ENCODE peak calls at places on chromosomes 11 and 22, in four cellular contexts. Q is GM12865, C is fibroblast of lung, N is uterus. X is an unnamed sample.

GRCh38 chr11:114262681-114263509 is 33.3 kb upstream of the NNMT start:
- DNase-seq in C (peak; percentile 69), N (no peak), Q (no peak), X (peak; percentile 35)

GRCh38 chr11:41456288-41456687 is 3.2 kb downstream of the LRRC4C start:
- DNase-seq in N (no peak), C (no peak), Q (no peak), X (no peak)

GRCh38 chr22:49076300-49077035 is 751.2 kb downstream of the BRD1 start:
- DNase-seq in Q (no peak), N (no peak), C (no peak), X (no peak)

GRCh38 chr11:60161766-60162165 is 21.1 kb downstream of the MS4A6A start:
- DNase-seq in N (no peak), C (no peak), Q (no peak), X (no peak)

GRCh38 chr22:48099671-48100070 is 1337.2 kb downstream of the TBC1D22A start:
- DNase-seq in C (no peak), Q (no peak), N (peak; percentile 5), X (no peak)

GRCh38 chr11:124751741-124752470 is at the start of gene VSIG2:
- DNase-seq in N (no peak), Q (no peak), C (no peak), X (no peak)

GRCh38 chr11:60987577-60988277 is 16.2 kb downstream of the CD6 start:
- DNase-seq in Q (no peak), C (no peak), N (peak; percentile 3), X (no peak)

GRCh38 chr11:111541209-111542061 is 915 bp downstream of the LAYN start:
- DNase-seq in Q (no peak), N (peak; percentile 62), C (peak; percentile 51), X (no peak)

GRCh38 chr22:38138961-38139360 is 28.5 kb upstream of the BAIAP2L2 start:
- DNase-seq in N (no peak), Q (no peak), C (no peak), X (no peak)

GRCh38 chr22:43887391-43887790 is 4.4 kb downstream of the PNPLA5 start:
- DNase-seq in C (no peak), Q (no peak), N (no peak), X (no peak)

GRCh38 chr11:7893792-7894191 is 37.3 kb downstream of the OR10A6 start:
- DNase-seq in N (no peak), C (no peak), Q (no peak), X (no peak)

GRCh38 chr22:20243545-20244249 is 24.4 kb downstream of the RTN4R start:
- DNase-seq in C (peak; percentile 67), Q (peak; percentile 61), N (peak; percentile 84), X (peak; percentile 93)

GRCh38 chr22:36125434-36125833 is 35.1 kb downstream of the APOL3 start:
- DNase-seq in Q (no peak), C (no peak), N (no peak), X (no peak)

GRCh38 chr11:102592634-102593581 is 32.2 kb downstream of the MMP20 start:
- DNase-seq in C (peak; percentile 33), N (no peak), Q (peak; percentile 44), X (peak; percentile 34)

GRCh38 chr22:39384750-39385480 is 14.7 kb upstream of the TAB1 start:
- DNase-seq in Q (peak; percentile 53), N (no peak), C (peak; percentile 22), X (no peak)

GRCh38 chr11:614091-614582 is 1.6 kb downstream of the IRF7 start:
- DNase-seq in C (no peak), Q (no peak), N (peak; percentile 22), X (no peak)
- H3K4me3 ChIP-seq in C (no peak overlapping the region), Q (peak overlapping the region; percentile 69), N (no peak overlapping the region), X (no peak overlapping the region)

DNA sequence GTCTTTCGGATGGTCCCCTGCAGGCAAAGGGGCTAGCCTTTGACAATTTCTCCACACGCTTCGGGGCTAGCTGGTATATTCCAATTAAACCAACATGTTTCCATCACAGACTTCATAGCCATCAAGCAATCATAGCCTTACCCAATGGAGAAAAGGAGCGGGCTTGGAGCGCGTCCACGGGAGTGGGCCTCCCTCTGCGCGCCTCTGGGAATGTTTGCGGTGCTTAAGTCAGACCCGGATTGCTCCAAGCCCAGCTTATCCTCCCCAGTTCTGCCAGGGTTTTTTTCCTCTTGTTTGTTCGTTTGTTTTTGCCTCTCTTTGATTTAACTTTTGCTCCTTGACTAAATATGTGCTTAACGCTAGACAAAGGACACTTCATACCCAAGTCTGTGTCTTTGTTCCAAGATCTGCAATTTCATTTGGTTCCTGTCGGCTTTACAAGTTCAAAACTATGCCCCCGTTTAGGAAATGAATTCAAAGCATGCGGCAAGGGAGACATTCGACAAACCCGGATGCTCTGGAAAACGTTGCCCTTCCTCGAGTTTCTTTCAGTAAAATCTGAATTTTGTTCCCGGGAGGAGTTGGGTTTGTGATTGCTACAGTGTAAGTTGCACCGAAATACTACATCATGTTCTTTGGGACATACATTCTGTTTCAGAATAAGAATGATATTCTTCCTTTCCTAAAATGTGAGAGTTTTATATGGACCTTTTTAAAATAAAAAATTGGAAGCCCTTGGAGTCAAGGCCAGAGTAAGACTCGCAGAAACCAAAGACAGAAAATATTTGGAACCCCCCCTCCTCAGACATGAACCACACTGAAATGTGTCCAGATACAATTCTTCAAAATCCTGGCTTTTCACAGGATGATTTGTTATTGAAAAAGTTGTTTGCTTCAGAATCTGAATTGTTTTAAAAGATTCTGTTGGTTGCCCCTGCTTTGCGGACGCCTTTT is 900 bp upstream of the GLB1L2 start:
- DNase-seq in Q (no peak), N (no peak), C (no peak), X (no peak)
- H3K4me3 ChIP-seq in Q (no peak overlapping the region), N (peak overlapping the region; percentile 52), C (no peak overlapping the region), X (peak overlapping the region; percentile 42)

GRCh38 chr22:46071451-46072029 is 78.8 kb upstream of the PPARA start:
- DNase-seq in C (peak; percentile 96), Q (peak; percentile 83), N (peak; percentile 95), X (peak; percentile 83)
- H3K4me3 ChIP-seq in C (peak overlapping the region; percentile 98), Q (peak overlapping the region; percentile 72), N (peak overlapping the region; percentile 88), X (peak overlapping the region; percentile 62)

GRCh38 chr22:29883045-29883830 is at the start of gene MTMR3:
- DNase-seq in C (peak; percentile 88), Q (peak; percentile 95), N (peak; percentile 95), X (peak; percentile 74)
- H3K4me3 ChIP-seq in C (peak within 1 kb of the TSS; percentile 77), Q (peak within 1 kb of the TSS; percentile 98), N (peak within 1 kb of the TSS; percentile 100), X (peak within 1 kb of the TSS; percentile 84)

GRCh38 chr11:130816516-130816915 is 99.8 kb downstream of the SNX19 start:
- DNase-seq in N (no peak), Q (no peak), C (no peak), X (no peak)
- H3K4me3 ChIP-seq in N (no peak overlapping the region), Q (no peak overlapping the region), C (no peak overlapping the region), X (no peak overlapping the region)

X was measured in Jurkat, Clone E6-1.